ENCODE peak calls at places on chromosomes 12 and 14, in six cellular contexts. T is fibroblast of lung, E is GM23338, H is NT2/D1, I is GM12878, A is astrocyte. X is an unnamed sample.

GRCh38 chr12:64008596-64008995 is 164.1 kb downstream of the SRGAP1 start:
- DNase-seq in T (no peak), E (no peak), H (no peak), I (no peak), A (no peak), X (no peak)

GRCh38 chr12:6039894-6040601 is 84.4 kb downstream of the VWF start:
- DNase-seq in T (peak; percentile 57), E (peak; percentile 90), H (peak; percentile 98), I (no peak), A (peak; percentile 34), X (no peak)

GRCh38 chr12:12741705-12742104 is 24.5 kb downstream of the CDKN1B start:
- DNase-seq in T (no peak), E (no peak), H (no peak), I (no peak), A (no peak), X (no peak)

GRCh38 chr14:39467889-39468524 is 35.8 kb upstream of the FBXO33 start:
- DNase-seq in T (peak; percentile 36), E (peak; percentile 79), H (no peak), I (no peak), A (peak; percentile 22), X (peak; percentile 25)

GRCh38 chr14:64541971-64542838 is 1.7 kb downstream of the HSPA2 start:
- DNase-seq in T (no peak), E (peak; percentile 60), H (no peak), I (no peak), A (no peak), X (no peak)

GRCh38 chr12:112868459-112869041 is 38.2 kb upstream of the OAS1 start:
- DNase-seq in T (no peak), E (peak; percentile 78), H (no peak), I (no peak), A (no peak), X (peak; percentile 31)

GRCh38 chr14:64834965-64835364 is 44.7 kb downstream of the SPTB start:
- DNase-seq in T (no peak), E (no peak), H (no peak), I (no peak), A (no peak), X (no peak)

GRCh38 chr14:43105305-43105704 is 1401.8 kb downstream of the FSCB start:
- DNase-seq in T (no peak), E (peak; percentile 1), H (no peak), I (no peak), A (no peak), X (no peak)

GRCh38 chr14:85319998-85320397 is 209.9 kb upstream of the FLRT2 start:
- DNase-seq in T (peak; percentile 74), E (no peak), H (no peak), I (no peak), A (peak; percentile 65), X (no peak)

GRCh38 chr14:29222671-29223268 is 456.2 kb downstream of the FOXG1 start:
- DNase-seq in T (peak; percentile 62), E (peak; percentile 51), H (no peak), I (no peak), A (peak; percentile 47), X (no peak)

GRCh38 chr14:106436310-106436905 is 910.0 kb downstream of the TMEM121 start:
- DNase-seq in T (no peak), E (peak; percentile 39), H (no peak), I (no peak), A (no peak), X (no peak)

GRCh38 chr12:19572920-19573558 is 133.7 kb downstream of the AEBP2 start:
- DNase-seq in T (peak; percentile 52), E (peak; percentile 93), H (peak; percentile 94), I (no peak), A (peak; percentile 47), X (peak; percentile 73)

GRCh38 chr12:120138366-120138765 is 21.8 kb upstream of the RAB35 start:
- DNase-seq in T (no peak), E (no peak), H (no peak), I (no peak), A (no peak), X (no peak)

GRCh38 chr12:69918287-69918686 is 93.3 kb downstream of the MYRFL start:
- DNase-seq in T (no peak), E (no peak), H (no peak), I (no peak), A (no peak), X (no peak)

GRCh38 chr12:96107236-96107635 is 71.8 kb upstream of the LTA4H start:
- DNase-seq in T (no peak), E (no peak), H (no peak), I (no peak), A (no peak), X (no peak)

GRCh38 chr14:101219896-101220703 is 316.6 kb upstream of the RTL1 start:
- DNase-seq in T (no peak), E (no peak), H (no peak), I (no peak), A (no peak), X (no peak)

GRCh38 chr14:73238262-73238852 is 1.1 kb downstream of the PAPLN start:
- DNase-seq in T (peak; percentile 88), E (no peak), H (no peak), I (no peak), A (peak; percentile 84), X (no peak)

GRCh38 chr12:95416111-95416636 is 57.8 kb upstream of the METAP2 start:
- DNase-seq in T (no peak), E (no peak), H (no peak), I (no peak), A (no peak), X (no peak)

GRCh38 chr12:47075192-47076084 is 4.0 kb upstream of the PCED1B start:
- DNase-seq in T (no peak), E (no peak), H (no peak), I (no peak), A (no peak), X (no peak)

GRCh38 chr14:28761438-28762289 is 4.9 kb upstream of the FOXG1 start:
- DNase-seq in T (no peak), E (no peak), H (no peak), I (no peak), A (no peak), X (no peak)

GRCh38 chr14:70955543-70956480 is 48.6 kb downstream of the PCNX1 start:
- DNase-seq in T (no peak), E (peak; percentile 41), H (no peak), I (no peak), A (no peak), X (no peak)

GRCh38 chr12:92493816-92494215 is 209.0 kb upstream of the PLEKHG7 start:
- DNase-seq in T (peak; percentile 58), E (no peak), H (no peak), I (no peak), A (peak; percentile 39), X (no peak)

GRCh38 chr14:65804752-65805473 is 392.4 kb downstream of the FUT8 start:
- DNase-seq in T (no peak), E (no peak), H (no peak), I (peak; percentile 12), A (no peak), X (no peak)

GRCh38 chr12:66194122-66194521 is 5.1 kb downstream of the IRAK3 start:
- DNase-seq in T (no peak), E (no peak), H (no peak), I (no peak), A (no peak), X (no peak)

GRCh38 chr12:16579041-16579440 is 26.9 kb downstream of the LMO3 start:
- DNase-seq in T (no peak), E (no peak), H (no peak), I (no peak), A (no peak), X (no peak)

GRCh38 chr14:21264025-21264801 is 5.0 kb downstream of the HNRNPC start:
- DNase-seq in T (peak; percentile 91), E (no peak), H (no peak), I (peak; percentile 56), A (peak; percentile 90), X (no peak)

GRCh38 chr12:52296572-52297215 is 5.4 kb upstream of the KRT81 start:
- DNase-seq in T (no peak), E (no peak), H (no peak), I (no peak), A (no peak), X (no peak)

GRCh38 chr14:68719634-68720384 is 73.1 kb downstream of the ZFP36L1 start:
- DNase-seq in T (peak; percentile 24), E (no peak), H (no peak), I (no peak), A (no peak), X (no peak)

GRCh38 chr12:25570418-25570817 is 17.3 kb upstream of the LMNTD1 start:
- DNase-seq in T (no peak), E (no peak), H (no peak), I (no peak), A (no peak), X (no peak)

GRCh38 chr12:25566550-25566949 is 13.5 kb upstream of the LMNTD1 start:
- DNase-seq in T (no peak), E (no peak), H (no peak), I (no peak), A (no peak), X (no peak)
- H3K4me3 ChIP-seq in T (no peak overlapping the region), E (no peak overlapping the region), H (no peak overlapping the region), I (no peak overlapping the region), A (no peak overlapping the region), X (no peak overlapping the region)

GRCh38 chr14:56121786-56122185 is 3.6 kb downstream of the PELI2 start:
- DNase-seq in T (no peak), E (no peak), H (no peak), I (no peak), A (no peak), X (no peak)
- H3K4me1 ChIP-seq in T (peaks cover 13% of the 10 kb centered on the region), E (peaks cover 40% of the 10 kb centered on the region), H (no peaks in the 10 kb centered on the region), I (peaks cover 4% of the 10 kb centered on the region), A (peaks cover 18% of the 10 kb centered on the region), X (peaks cover 7% of the 10 kb centered on the region)

GRCh38 chr14:67426161-67426560 is 14.2 kb upstream of the PLEK2 start:
- DNase-seq in T (no peak), E (no peak), H (no peak), I (no peak), A (no peak), X (no peak)
- H3K4me3 ChIP-seq in T (no peak overlapping the region), E (no peak overlapping the region), H (no peak overlapping the region), I (no peak overlapping the region), A (no peak overlapping the region), X (no peak overlapping the region)

GRCh38 chr14:99524804-99525698 is 43.8 kb downstream of the CCNK start:
- DNase-seq in T (peak; percentile 68), E (peak; percentile 65), H (no peak), I (no peak), A (peak; percentile 54), X (no peak)
- H3K4me1 ChIP-seq in T (peaks cover 12% of the 10 kb centered on the region), E (peaks cover 38% of the 10 kb centered on the region), H (peaks cover 36% of the 10 kb centered on the region), I (no peaks in the 10 kb centered on the region), A (peaks cover 34% of the 10 kb centered on the region), X (peaks cover 25% of the 10 kb centered on the region)

GRCh38 chr12:46005823-46006222 is 15.4 kb upstream of the SCAF11 start:
- DNase-seq in T (no peak), E (peak; percentile 53), H (no peak), I (no peak), A (no peak), X (no peak)
- H3K4me3 ChIP-seq in T (no peak overlapping the region), E (peak overlapping the region; percentile 11), H (no peak overlapping the region), I (no peak overlapping the region), A (no peak overlapping the region), X (no peak overlapping the region)